ENCODE peak calls at places on chromosomes 1 and 21, in nine cellular contexts. I is A549; A is heart right ventricle; E is DND-41; J is upper lobe of right lung; D is heart left ventricle; V is aorta; B is CD8-positive, alpha-beta T cell; Z is body of pancreas. P is an unnamed sample. For H3K4me1, the result is how much of the 10 kb centered on the place peaks cover.

GRCh38 chr1:25695066-25695990 is 78.7 kb downstream of the MAN1C1 start:
- ATAC-seq in D (peak), Z (peak), B (no peak), J (peak), A (peak), E (no peak), V (peak), I (peak), P (peak)

GRCh38 chr21:43740497-43741156 is 21.7 kb downstream of the PDXK start:
- ATAC-seq in E (no peak), D (peak), Z (peak), V (peak), J (peak), I (peak), A (peak), B (peak), P (peak)

GRCh38 chr1:234743866-234744581 is 134.0 kb upstream of the IRF2BP2 start:
- ATAC-seq in Z (peak), A (peak), I (no peak), J (peak), B (no peak), E (no peak), D (peak), V (peak), P (no peak)

GRCh38 chr1:208007938-208008342 is 97.0 kb upstream of the CD34 start:
- ATAC-seq in B (no peak), A (peak), I (no peak), V (no peak), E (no peak), D (peak), J (no peak), Z (no peak), P (peak)

GRCh38 chr1:9728451-9729295 is 77.1 kb downstream of the PIK3CD start:
- ATAC-seq in A (no peak), J (no peak), I (no peak), B (peak), D (no peak), E (no peak), V (no peak), Z (no peak), P (no peak)

GRCh38 chr1:157310401-157310800 is 172.2 kb upstream of the ETV3 start:
- ATAC-seq in E (no peak), Z (no peak), V (no peak), I (no peak), A (no peak), B (no peak), D (no peak), J (no peak), P (peak)

GRCh38 chr1:42417191-42417590 is 36.6 kb downstream of the RIMKLA start:
- ATAC-seq in V (no peak), E (no peak), J (peak), Z (peak), I (no peak), B (no peak), A (no peak), D (no peak), P (no peak)

GRCh38 chr1:56787330-56787729 is 31.9 kb downstream of the FYB2 start:
- ATAC-seq in E (no peak), V (no peak), D (no peak), A (no peak), B (no peak), J (no peak), Z (no peak), I (no peak), P (no peak)

GRCh38 chr1:5992034-5992813 is at the start of gene NPHP4:
- ATAC-seq in Z (peak), A (peak), I (peak), J (peak), E (peak), B (peak), D (peak), V (peak), P (peak)

GRCh38 chr1:209008586-209008985 is 574.9 kb upstream of the CAMK1G start:
- ATAC-seq in B (no peak), E (no peak), V (no peak), I (no peak), A (no peak), J (no peak), Z (no peak), D (no peak), P (no peak)

GRCh38 chr1:27388337-27389005 is 4.0 kb upstream of the GPR3 start:
- ATAC-seq in B (peak), Z (peak), J (peak), V (no peak), D (no peak), E (peak), A (no peak), I (no peak), P (no peak)

GRCh38 chr1:117665523-117666274 is 59.9 kb downstream of the TENT5C start:
- ATAC-seq in D (no peak), E (no peak), B (no peak), V (no peak), Z (no peak), J (no peak), A (no peak), I (no peak), P (no peak)

GRCh38 chr1:38038836-38039235 is 7.8 kb downstream of the POU3F1 start:
- ATAC-seq in D (no peak), V (no peak), I (peak), B (no peak), A (no peak), J (no peak), E (no peak), Z (no peak), P (no peak)

DNA sequence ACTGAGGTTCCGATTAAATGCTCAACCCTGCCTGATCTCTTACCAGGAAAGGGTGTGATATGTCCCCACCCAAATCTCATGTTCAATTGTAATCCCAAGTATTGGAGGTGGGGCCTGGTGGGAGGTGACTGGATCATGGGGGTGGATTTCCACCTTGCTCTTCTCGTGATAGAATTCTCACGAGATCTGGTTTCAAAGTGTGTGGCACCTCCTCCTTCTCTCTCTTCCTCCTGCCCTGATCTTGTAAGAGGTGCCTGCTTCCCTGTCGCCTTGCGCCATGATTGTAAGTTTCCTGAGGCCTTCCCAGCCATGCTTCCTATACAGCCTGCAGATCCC is 34.9 kb downstream of the RSPH1 start:
- ATAC-seq in A (no peak), V (no peak), E (no peak), B (no peak), I (no peak), D (no peak), J (no peak), Z (no peak), P (no peak)
- H3K4me1 ChIP-seq in A (under half), V (under half), E (half or more), B (half or more), I (under half), D (under half), J (under half), Z (half or more), P (under half)

GRCh38 chr1:24693827-24694379 is 50.8 kb downstream of the SRRM1 start:
- ATAC-seq in V (no peak), J (peak), I (no peak), Z (no peak), A (no peak), D (peak), B (no peak), E (no peak), P (peak)
- H3K4me1 ChIP-seq in V (under half), J (under half), I (under half), Z (under half), A (half or more), D (under half), B (under half), E (under half), P (under half)

GRCh38 chr1:19424651-19425570 is 60.4 kb downstream of the CAPZB start:
- ATAC-seq in A (peak), Z (no peak), D (peak), V (peak), B (no peak), I (no peak), E (no peak), J (peak), P (no peak)
- H3K4me1 ChIP-seq in A (half or more), Z (half or more), D (half or more), V (under half), B (half or more), I (under half), E (under half), J (half or more), P (half or more)

GRCh38 chr1:166605137-166605536 is 234.1 kb upstream of the POGK start:
- ATAC-seq in D (no peak), Z (no peak), V (no peak), I (no peak), A (no peak), B (no peak), E (no peak), J (no peak), P (no peak)

GRCh38 chr1:166597516-166597915 is 241.8 kb upstream of the POGK start:
- ATAC-seq in D (no peak), Z (no peak), I (no peak), A (no peak), E (no peak), B (no peak), V (no peak), J (no peak), P (no peak)

GRCh38 chr1:166601650-166602049 is 237.6 kb upstream of the POGK start:
- ATAC-seq in Z (no peak), D (no peak), V (no peak), B (no peak), A (no peak), E (no peak), J (no peak), I (no peak), P (no peak)

GRCh38 chr1:166603296-166603695 is 236.0 kb upstream of the POGK start:
- ATAC-seq in D (no peak), B (no peak), J (no peak), E (no peak), V (no peak), Z (no peak), I (no peak), A (no peak), P (no peak)
- H3K4me1 ChIP-seq in D (under half), B (under half), J (under half), E (under half), V (under half), Z (under half), I (under half), A (under half), P (under half)

DNA sequence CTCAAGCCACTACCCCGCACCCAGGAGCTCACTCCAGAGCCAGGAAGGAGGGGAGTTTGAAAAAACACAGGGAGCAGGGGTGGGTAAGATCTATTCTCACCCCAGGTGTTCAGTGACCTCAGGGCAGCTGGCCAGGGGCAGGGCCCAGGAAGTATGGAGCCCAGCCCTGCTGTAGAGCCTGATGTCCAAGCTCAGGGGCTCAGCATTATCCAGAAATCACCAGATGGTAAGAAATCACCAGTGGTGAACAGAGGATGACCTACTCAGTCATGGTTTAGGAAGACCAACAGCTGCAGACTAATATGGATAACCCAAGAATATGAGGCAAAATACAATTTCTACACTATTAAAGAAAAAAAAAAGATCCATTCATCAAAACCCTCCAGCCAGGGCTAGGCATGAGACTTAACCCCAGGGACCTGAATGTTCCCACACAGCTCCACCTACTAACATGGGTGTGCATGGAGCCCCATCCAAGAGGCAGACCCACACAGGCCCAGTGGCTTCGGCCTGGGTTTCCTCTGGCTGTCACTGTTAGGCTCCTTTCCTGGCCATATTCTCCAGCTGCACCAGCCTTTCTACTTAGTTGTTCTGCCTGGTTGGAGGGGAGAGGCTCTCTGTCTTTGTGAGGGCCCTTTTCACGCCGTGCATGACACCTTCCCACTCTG is 67.6 kb downstream of the KCNN3 start:
- ATAC-seq in D (peak), V (no peak), B (no peak), A (peak), J (no peak), E (no peak), I (no peak), Z (no peak), P (no peak)
- H3K4me1 ChIP-seq in D (under half), V (under half), B (under half), A (under half), J (under half), E (under half), I (under half), Z (under half), P (under half)

GRCh38 chr21:38471766-38472165 is 26.5 kb downstream of the ERG start:
- ATAC-seq in D (no peak), Z (no peak), A (no peak), V (no peak), B (no peak), I (no peak), J (no peak), E (no peak), P (no peak)
- H3K4me1 ChIP-seq in D (half or more), Z (under half), A (half or more), V (under half), B (under half), I (under half), J (under half), E (under half), P (under half)

P was measured in gastroesophageal sphincter.